ENCODE peak calls at places on chromosomes 7 and 10, in five cellular contexts. One of them, this sample, is unnamed.

GRCh38 chr7:149692557-149692982 is 80.8 kb downstream of the ZNF467 start:
- DNase-seq in endothelial cell: no peak
- DNase-seq in RPMI7951: no peak
- DNase-seq in NCI-H2029: no peak
- DNase-seq in A673: no peak
- DNase-seq in this sample: no peak

GRCh38 chr7:116062666-116063065 is 32.1 kb upstream of the TFEC start:
- DNase-seq in endothelial cell: no peak
- DNase-seq in RPMI7951: no peak
- DNase-seq in NCI-H2029: no peak
- DNase-seq in A673: no peak
- DNase-seq in this sample: no peak

GRCh38 chr7:121049028-121049791 is 60.7 kb downstream of the CPED1 start:
- DNase-seq in endothelial cell: no peak
- DNase-seq in A673: no peak
- DNase-seq in RPMI7951: no peak
- DNase-seq in NCI-H2029: no peak
- DNase-seq in this sample: no peak

GRCh38 chr7:42745357-42746022 is 166.4 kb downstream of the C7orf25 start:
- DNase-seq in endothelial cell: peak
- DNase-seq in NCI-H2029: no peak
- DNase-seq in A673: peak
- DNase-seq in RPMI7951: peak
- DNase-seq in this sample: no peak

GRCh38 chr7:95549818-95550529 is 46.3 kb downstream of the PDK4 start:
- DNase-seq in NCI-H2029: peak
- DNase-seq in A673: peak
- DNase-seq in endothelial cell: no peak
- DNase-seq in RPMI7951: peak
- DNase-seq in this sample: no peak

GRCh38 chr10:43084812-43085211 is 7.9 kb downstream of the RET start:
- DNase-seq in endothelial cell: no peak
- DNase-seq in NCI-H2029: no peak
- DNase-seq in A673: no peak
- DNase-seq in RPMI7951: no peak
- DNase-seq in this sample: no peak

GRCh38 chr7:22445140-22445722 is 54.8 kb downstream of the STEAP1B start:
- DNase-seq in NCI-H2029: peak
- DNase-seq in endothelial cell: no peak
- DNase-seq in RPMI7951: peak
- DNase-seq in A673: peak
- DNase-seq in this sample: no peak

GRCh38 chr10:71314028-71314693 is 4.9 kb upstream of the SLC29A3 start:
- DNase-seq in A673: peak
- DNase-seq in RPMI7951: peak
- DNase-seq in NCI-H2029: no peak
- DNase-seq in endothelial cell: peak
- DNase-seq in this sample: peak

GRCh38 chr10:124403548-124403947 is 15.2 kb downstream of the OAT start:
- DNase-seq in RPMI7951: peak
- DNase-seq in A673: peak
- DNase-seq in endothelial cell: peak
- DNase-seq in NCI-H2029: peak
- DNase-seq in this sample: no peak

GRCh38 chr10:34689053-34689452 is 126.0 kb downstream of the PARD3 start:
- DNase-seq in endothelial cell: no peak
- DNase-seq in RPMI7951: no peak
- DNase-seq in A673: peak
- DNase-seq in NCI-H2029: no peak
- DNase-seq in this sample: no peak

GRCh38 chr10:112915590-112916572 is 34.2 kb upstream of the TCF7L2 start:
- DNase-seq in NCI-H2029: no peak
- DNase-seq in endothelial cell: no peak
- DNase-seq in A673: no peak
- DNase-seq in RPMI7951: peak
- DNase-seq in this sample: no peak

GRCh38 chr10:102200751-102201640 is 25.1 kb upstream of the ELOVL3 start:
- DNase-seq in A673: no peak
- DNase-seq in RPMI7951: no peak
- DNase-seq in NCI-H2029: no peak
- DNase-seq in endothelial cell: no peak
- DNase-seq in this sample: no peak

GRCh38 chr7:157831901-157832810 is 495.4 kb downstream of the DNAJB6 start:
- DNase-seq in A673: no peak
- DNase-seq in NCI-H2029: no peak
- DNase-seq in RPMI7951: no peak
- DNase-seq in endothelial cell: no peak
- DNase-seq in this sample: no peak

GRCh38 chr10:78377362-78377761 is 343.7 kb downstream of the RPS24 start:
- DNase-seq in RPMI7951: peak
- DNase-seq in NCI-H2029: no peak
- DNase-seq in A673: peak
- DNase-seq in endothelial cell: no peak
- DNase-seq in this sample: no peak

GRCh38 chr10:92712016-92712889 is 22.5 kb downstream of the HHEX start:
- DNase-seq in A673: peak
- DNase-seq in NCI-H2029: peak
- DNase-seq in endothelial cell: no peak
- DNase-seq in RPMI7951: peak
- DNase-seq in this sample: no peak

GRCh38 chr7:21251166-21251806 is 176.6 kb upstream of the SP4 start:
- DNase-seq in RPMI7951: no peak
- DNase-seq in A673: no peak
- DNase-seq in endothelial cell: no peak
- DNase-seq in NCI-H2029: no peak
- DNase-seq in this sample: no peak

GRCh38 chr10:78911533-78912340 is 157.0 kb upstream of the ZMIZ1 start:
- DNase-seq in A673: no peak
- DNase-seq in RPMI7951: no peak
- DNase-seq in endothelial cell: no peak
- DNase-seq in NCI-H2029: no peak
- DNase-seq in this sample: no peak

GRCh38 chr7:25951414-25952276 is 200.4 kb upstream of the NFE2L3 start:
- DNase-seq in A673: no peak
- DNase-seq in RPMI7951: peak
- DNase-seq in endothelial cell: peak
- DNase-seq in NCI-H2029: peak
- DNase-seq in this sample: no peak

GRCh38 chr7:70487526-70488285 is 644.2 kb upstream of the GALNT17 start:
- DNase-seq in NCI-H2029: no peak
- DNase-seq in A673: no peak
- DNase-seq in RPMI7951: no peak
- DNase-seq in endothelial cell: no peak
- DNase-seq in this sample: no peak

GRCh38 chr10:89523274-89523673 is 12.1 kb downstream of the SLC16A12 start:
- DNase-seq in endothelial cell: no peak
- DNase-seq in RPMI7951: no peak
- DNase-seq in NCI-H2029: no peak
- DNase-seq in A673: no peak
- DNase-seq in this sample: no peak

GRCh38 chr7:137847418-137848050 is 760 bp upstream of the DGKI start:
- DNase-seq in NCI-H2029: no peak
- DNase-seq in A673: no peak
- DNase-seq in RPMI7951: no peak
- DNase-seq in endothelial cell: peak
- DNase-seq in this sample: no peak

GRCh38 chr10:94219829-94220228 is 142.9 kb downstream of the NOC3L start:
- DNase-seq in NCI-H2029: peak
- DNase-seq in A673: no peak
- DNase-seq in endothelial cell: no peak
- DNase-seq in RPMI7951: no peak
- DNase-seq in this sample: no peak

GRCh38 chr7:1892011-1892965 is 222.2 kb downstream of the ELFN1 start:
- DNase-seq in NCI-H2029: no peak
- DNase-seq in RPMI7951: no peak
- DNase-seq in endothelial cell: no peak
- DNase-seq in A673: no peak
- DNase-seq in this sample: no peak

GRCh38 chr7:151125835-151126481 is 39.7 kb downstream of the AGAP3 start:
- DNase-seq in RPMI7951: no peak
- DNase-seq in NCI-H2029: no peak
- DNase-seq in endothelial cell: peak
- DNase-seq in A673: no peak
- DNase-seq in this sample: no peak

GRCh38 chr10:118342638-118343020 is 505 bp upstream of the FAM204A start:
- DNase-seq in RPMI7951: peak
- DNase-seq in NCI-H2029: no peak
- DNase-seq in endothelial cell: no peak
- DNase-seq in A673: peak
- DNase-seq in this sample: no peak

GRCh38 chr7:36862685-36863375 is 138.5 kb upstream of the AOAH start:
- DNase-seq in endothelial cell: no peak
- DNase-seq in NCI-H2029: no peak
- DNase-seq in RPMI7951: no peak
- DNase-seq in A673: no peak
- DNase-seq in this sample: no peak

GRCh38 chr10:124296813-124297788 is 121.6 kb downstream of the OAT start:
- DNase-seq in endothelial cell: no peak
- DNase-seq in NCI-H2029: no peak
- DNase-seq in RPMI7951: peak
- DNase-seq in A673: no peak
- DNase-seq in this sample: no peak

GRCh38 chr10:103931603-103932002 is 13.6 kb upstream of the STN1 start:
- DNase-seq in endothelial cell: no peak
- DNase-seq in RPMI7951: no peak
- DNase-seq in NCI-H2029: no peak
- DNase-seq in A673: no peak
- DNase-seq in this sample: no peak